ENCODE peak calls at places on chromosome 6, in seven cellular contexts. W is brain microvascular endothelial cell, C is T-helper 9 cell, Q is DMS79, Y is Karpas-422, N is dermis microvascular lymphatic vessel endothelial cell, A is GM19239. M is an unnamed sample.

GRCh38 chr6:38525888-38526287 is 113.8 kb downstream of the BTBD9 start:
- DNase-seq in W (no peak), N (no peak), C (no peak), Y (no peak), A (no peak), Q (no peak), M (no peak)

GRCh38 chr6:11918739-11919605 is 93.1 kb upstream of the HIVEP1 start:
- DNase-seq in N (no peak), Y (no peak), C (no peak), W (no peak), A (no peak), Q (no peak), M (no peak)

GRCh38 chr6:12602951-12603710 is 113.4 kb upstream of the PHACTR1 start:
- DNase-seq in Q (no peak), C (no peak), A (no peak), Y (peak), N (peak), W (peak), M (peak)

GRCh38 chr6:147268254-147268653 is 64.0 kb downstream of the STXBP5 start:
- DNase-seq in N (no peak), W (no peak), C (no peak), Q (no peak), Y (no peak), A (no peak), M (no peak)

GRCh38 chr6:154928325-154928922 is 66.7 kb upstream of the TIAM2 start:
- DNase-seq in Q (peak), C (peak), Y (peak), N (peak), A (peak), W (peak), M (peak)

GRCh38 chr6:51743999-51744398 is 343.4 kb downstream of the PKHD1 start:
- DNase-seq in C (no peak), Q (no peak), W (no peak), N (no peak), Y (no peak), A (no peak), M (no peak)

GRCh38 chr6:30763618-30764489 is 19.5 kb upstream of the IER3 start:
- DNase-seq in Y (peak), C (no peak), A (no peak), Q (no peak), N (peak), W (peak), M (no peak)

GRCh38 chr6:113584767-113585166 is 272.4 kb upstream of the MARCKS start:
- DNase-seq in Y (no peak), A (no peak), C (no peak), N (no peak), W (no peak), Q (no peak), M (no peak)

GRCh38 chr6:75422024-75422639 is 71.5 kb downstream of the FILIP1 start:
- DNase-seq in A (no peak), N (no peak), Y (no peak), Q (no peak), W (no peak), C (no peak), M (no peak)

GRCh38 chr6:111871725-111872520 is 1.3 kb downstream of the FYN start:
- DNase-seq in A (no peak), Q (peak), C (no peak), W (peak), Y (peak), N (peak), M (peak)

GRCh38 chr6:44980841-44981240 is 347.3 kb upstream of the RUNX2 start:
- DNase-seq in N (no peak), A (no peak), C (no peak), Y (no peak), Q (no peak), W (no peak), M (no peak)

GRCh38 chr6:67766061-67766460 is 869.0 kb upstream of the ADGRB3 start:
- DNase-seq in Q (no peak), A (no peak), W (peak), C (no peak), N (no peak), Y (no peak), M (no peak)

GRCh38 chr6:89082439-89082838 is 1.9 kb downstream of the PNRC1 start:
- DNase-seq in N (peak), A (no peak), Q (no peak), C (no peak), Y (no peak), W (peak), M (peak)

GRCh38 chr6:68718379-68719073 is 83.4 kb downstream of the ADGRB3 start:
- DNase-seq in C (no peak), Y (no peak), W (peak), N (no peak), A (no peak), Q (peak), M (no peak)

GRCh38 chr6:146578054-146578453 is 20.7 kb upstream of the ADGB start:
- DNase-seq in Y (no peak), N (no peak), C (no peak), A (no peak), W (no peak), Q (no peak), M (no peak)

GRCh38 chr6:157449610-157450009 is 68.6 kb downstream of the ZDHHC14 start:
- DNase-seq in Y (no peak), C (no peak), W (peak), A (no peak), N (peak), Q (no peak), M (no peak)